ENCODE peak calls at places on chromosome 15, in four cellular contexts. T, K, F and Z are unnamed samples.

GRCh38 chr15:33242669-33243191 is 48.2 kb upstream of the FMN1 start:
- DNase-seq in T (no peak), K (no peak), F (no peak), Z (no peak)

GRCh38 chr15:100725121-100726069 is 123.0 kb downstream of the ASB7 start:
- DNase-seq in T (no peak), K (no peak), F (no peak), Z (peak; percentile 13)

GRCh38 chr15:96344706-96345559 is 14.4 kb downstream of the NR2F2 start:
- DNase-seq in T (no peak), K (no peak), F (peak; percentile 46), Z (no peak)

GRCh38 chr15:69881760-69882159 is 216.0 kb downstream of the TLE3 start:
- DNase-seq in T (no peak), K (no peak), F (no peak), Z (peak; percentile 67)

GRCh38 chr15:70526221-70526973 is 237.0 kb downstream of the UACA start:
- DNase-seq in T (peak; percentile 60), K (no peak), F (no peak), Z (peak; percentile 37)

GRCh38 chr15:96422153-96422552 is 91.7 kb downstream of the NR2F2 start:
- DNase-seq in T (no peak), K (no peak), F (no peak), Z (no peak)

GRCh38 chr15:77002954-77003912 is 8.3 kb downstream of the PSTPIP1 start:
- DNase-seq in T (peak; percentile 91), K (peak; percentile 53), F (peak; percentile 69), Z (peak; percentile 69)

GRCh38 chr15:51759557-51760070 is 8.2 kb downstream of the TMOD2 start:
- DNase-seq in T (no peak), K (no peak), F (no peak), Z (no peak)

GRCh38 chr15:51126842-51127241 is 32.1 kb upstream of the TNFAIP8L3 start:
- DNase-seq in T (no peak), K (no peak), F (no peak), Z (no peak)

GRCh38 chr15:74200394-74200793 is 2.2 kb downstream of the STRA6 start:
- DNase-seq in T (no peak), K (no peak), F (peak; percentile 77), Z (no peak)

GRCh38 chr15:42090781-42091180 is 3.6 kb downstream of the PLA2G4D start:
- DNase-seq in T (no peak), K (no peak), F (no peak), Z (no peak)

GRCh38 chr15:97745481-97746071 is 214.9 kb upstream of the ARRDC4 start:
- DNase-seq in T (peak; percentile 56), K (no peak), F (no peak), Z (peak; percentile 35)

GRCh38 chr15:80249973-80250372 is 2.0 kb downstream of the CTXND1 start:
- DNase-seq in T (no peak), K (no peak), F (no peak), Z (no peak)

GRCh38 chr15:76208786-76209424 is 102.4 kb downstream of the ETFA start:
- DNase-seq in T (peak; percentile 13), K (no peak), F (no peak), Z (no peak)

GRCh38 chr15:100256096-100256984 is 85.4 kb downstream of the ADAMTS17 start:
- DNase-seq in T (no peak), K (no peak), F (no peak), Z (no peak)

GRCh38 chr15:76359152-76359551 is 22.6 kb downstream of the ISL2 start:
- DNase-seq in T (no peak), K (no peak), F (no peak), Z (no peak)

GRCh38 chr15:75508741-75509532 is 57.4 kb upstream of the SIN3A start:
- DNase-seq in T (peak; percentile 23), K (no peak), F (no peak), Z (peak; percentile 25)

GRCh38 chr15:73773428-73773827 is 20.3 kb upstream of the INSYN1 start:
- DNase-seq in T (no peak), K (no peak), F (no peak), Z (no peak)

GRCh38 chr15:70323111-70323851 is 225.6 kb upstream of the TLE3 start:
- DNase-seq in T (no peak), K (no peak), F (peak; percentile 82), Z (no peak)

GRCh38 chr15:51348688-51349087 is 7.2 kb downstream of the GLDN start:
- DNase-seq in T (no peak), K (no peak), F (no peak), Z (peak; percentile 60)

GRCh38 chr15:37140531-37141053 is 40.2 kb upstream of the MEIS2 start:
- DNase-seq in T (no peak), K (no peak), F (no peak), Z (no peak)

GRCh38 chr15:88913850-88914169 is 631 bp upstream of the MFGE8 start:
- DNase-seq in T (no peak), K (no peak), F (no peak), Z (no peak)

GRCh38 chr15:89836255-89837133 is 21.8 kb upstream of the ANPEP start:
- DNase-seq in T (no peak), K (no peak), F (no peak), Z (no peak)

GRCh38 chr15:68003297-68003696 is 50.8 kb upstream of the PIAS1 start:
- DNase-seq in T (no peak), K (no peak), F (no peak), Z (no peak)

GRCh38 chr15:20345401-20345958 is 196.1 kb downstream of the GOLGA6L6 start:
- DNase-seq in T (no peak), K (no peak), F (peak; percentile 52), Z (peak; percentile 34)

GRCh38 chr15:76339302-76340197 is 3.0 kb downstream of the ISL2 start:
- DNase-seq in T (peak; percentile 29), K (no peak), F (no peak), Z (peak; percentile 48)

GRCh38 chr15:48601095-48601494 is 44.4 kb downstream of the FBN1 start:
- DNase-seq in T (no peak), K (no peak), F (no peak), Z (no peak)

GRCh38 chr15:48604567-48604966 is 40.9 kb downstream of the FBN1 start:
- DNase-seq in T (no peak), K (no peak), F (no peak), Z (no peak)

GRCh38 chr15:48603922-48604321 is 41.6 kb downstream of the FBN1 start:
- DNase-seq in T (no peak), K (no peak), F (no peak), Z (no peak)

GRCh38 chr15:48602358-48603122 is 43.0 kb downstream of the FBN1 start:
- DNase-seq in T (no peak), K (no peak), F (no peak), Z (no peak)

GRCh38 chr15:48603123-48603500 is 42.4 kb downstream of the FBN1 start:
- DNase-seq in T (no peak), K (no peak), F (no peak), Z (no peak)
- TF ChIP-seq CTCF in T (no peak), K (no peak), F (no peak), Z (no peak)

DNA sequence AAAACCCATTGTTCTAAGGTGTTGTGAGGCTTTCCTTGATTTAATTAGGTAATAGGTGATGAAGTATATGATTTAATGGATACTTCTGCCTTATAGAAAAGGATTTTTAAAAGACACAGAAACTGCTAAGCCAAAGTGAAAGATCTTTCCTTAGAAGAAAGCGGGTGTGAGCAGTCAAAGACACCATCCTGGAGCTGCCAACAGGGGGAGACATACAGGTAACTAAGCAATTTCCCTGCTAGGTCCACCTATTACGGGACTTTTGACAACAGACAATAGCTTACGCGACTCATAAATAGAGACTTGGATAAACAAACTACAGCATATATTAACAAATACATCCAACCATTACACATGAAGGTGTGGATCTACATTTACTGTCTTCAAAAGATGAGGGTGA is 669.5 kb downstream of the SQOR start:
- DNase-seq in T (peak; percentile 34), K (no peak), F (no peak), Z (no peak)
- TF ChIP-seq CTCF in T (peak; percentile 28), K (no peak), F (no peak), Z (no peak)

GRCh38 chr15:61828860-61829513 is 231.3 kb downstream of the VPS13C start:
- DNase-seq in T (no peak), K (no peak), F (peak; percentile 64), Z (no peak)

GRCh38 chr15:61830536-61831330 is 229.5 kb downstream of the VPS13C start:
- DNase-seq in T (no peak), K (no peak), F (no peak), Z (no peak)

GRCh38 chr15:61827131-61827530 is 233.1 kb downstream of the VPS13C start:
- DNase-seq in T (no peak), K (no peak), F (no peak), Z (no peak)

GRCh38 chr15:61829514-61829889 is 230.7 kb downstream of the VPS13C start:
- DNase-seq in T (no peak), K (no peak), F (no peak), Z (no peak)

DNA sequence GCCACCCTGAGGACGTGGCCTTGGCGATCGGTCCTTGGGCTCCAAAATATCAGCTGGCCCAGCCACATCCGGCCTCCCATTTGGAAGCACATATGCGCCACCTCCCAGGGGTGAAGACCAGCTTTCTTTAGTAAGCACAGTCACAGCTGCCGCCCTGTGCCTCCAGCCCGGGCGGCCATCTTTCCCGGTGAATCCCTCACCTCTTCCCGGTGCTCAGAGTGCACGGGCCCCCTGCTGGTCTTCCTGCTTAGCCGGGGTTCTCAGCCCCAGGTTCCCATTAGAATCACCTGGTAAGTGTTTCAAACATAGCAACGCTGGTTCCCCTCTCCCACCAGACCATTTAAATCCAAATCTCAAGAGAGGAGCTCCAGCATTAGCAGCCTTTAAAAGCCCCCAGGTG is 232.2 kb downstream of the VPS13C start:
- DNase-seq in T (no peak), K (no peak), F (no peak), Z (no peak)
- TF ChIP-seq CTCF in T (no peak), K (no peak), F (no peak), Z (no peak)

GRCh38 chr15:63288778-63289378 is 11.5 kb downstream of the APH1B start:
- DNase-seq in T (no peak), K (no peak), F (no peak), Z (peak; percentile 49)
- TF ChIP-seq CTCF in T (peak; percentile 71), K (peak; percentile 81), F (peak; percentile 71), Z (peak; percentile 57)

GRCh38 chr15:59941612-59942011 is 62.5 kb upstream of the FOXB1 start:
- DNase-seq in T (no peak), K (no peak), F (no peak), Z (no peak)
- TF ChIP-seq CTCF in T (no peak), K (no peak), F (no peak), Z (no peak)

GRCh38 chr15:53811530-53811929 is 52.1 kb upstream of the WDR72 start:
- DNase-seq in T (no peak), K (no peak), F (no peak), Z (no peak)

GRCh38 chr15:53807500-53807899 is 48.0 kb upstream of the WDR72 start:
- DNase-seq in T (no peak), K (no peak), F (no peak), Z (no peak)

GRCh38 chr15:53802672-53803071 is 43.2 kb upstream of the WDR72 start:
- DNase-seq in T (no peak), K (no peak), F (no peak), Z (no peak)

GRCh38 chr15:53808058-53808703 is 48.7 kb upstream of the WDR72 start:
- DNase-seq in T (no peak), K (no peak), F (no peak), Z (peak; percentile 10)
- TF ChIP-seq CTCF in T (peak; percentile 63), K (peak; percentile 33), F (peak; percentile 35), Z (peak; percentile 42)